ENCODE peak calls at places on chromosomes 4 and X, in ten cellular contexts. P is fibroblast of lung, D is upper lobe of left lung, Q is A673, C is fibroblast of villous mesenchyme, O is AG04450, A is fibroblast of the aortic adventitia, L is breast epithelium, R is left ventricle myocardium inferior, G is gastrocnemius medialis. N is an unnamed sample.

GRCh38 chrX:53089224-53089842 is 4.6 kb upstream of the KANTR start:
- DNase-seq in P (peak), D (no peak), Q (peak), C (peak), O (no peak), A (peak), L (no peak), R (peak), G (peak), N (peak)

GRCh38 chr4:113383111-113383785 is 333.8 kb downstream of the ANK2 start:
- DNase-seq in P (peak), D (no peak), Q (peak), C (peak), O (no peak), A (peak), L (no peak), R (no peak), G (peak), N (no peak)

GRCh38 chr4:151117371-151117962 is 18.0 kb downstream of the RPS3A start:
- DNase-seq in P (peak), D (no peak), Q (peak), C (peak), O (peak), A (peak), L (peak), R (peak), G (peak), N (peak)

GRCh38 chrX:23981711-23982110 is 45.3 kb downstream of the KLHL15 start:
- DNase-seq in P (no peak), D (no peak), Q (no peak), C (no peak), O (no peak), A (no peak), L (no peak), R (no peak), G (no peak), N (no peak)

GRCh38 chr4:6909970-6910339 is 329 bp downstream of the TBC1D14 start:
- DNase-seq in P (no peak), D (peak), Q (peak), C (no peak), O (no peak), A (no peak), L (no peak), R (peak), G (no peak), N (peak)

GRCh38 chrX:65451663-65452062 is 82.9 kb downstream of the LAS1L start:
- DNase-seq in P (peak), D (no peak), Q (peak), C (peak), O (no peak), A (peak), L (no peak), R (no peak), G (no peak), N (peak)

GRCh38 chr4:89755210-89755609 is 81.8 kb downstream of the SNCA start:
- DNase-seq in P (peak), D (no peak), Q (no peak), C (peak), O (no peak), A (peak), L (no peak), R (no peak), G (no peak), N (no peak)

GRCh38 chr4:80138556-80139538 is 58.5 kb upstream of the PRDM8 start:
- DNase-seq in P (peak), D (no peak), Q (no peak), C (peak), O (no peak), A (peak), L (no peak), R (no peak), G (peak), N (peak)

GRCh38 chrX:101078716-101079115 is at the start of gene TMEM35A:
- DNase-seq in P (peak), D (no peak), Q (no peak), C (no peak), O (peak), A (peak), L (no peak), R (no peak), G (no peak), N (no peak)

GRCh38 chr4:15659768-15660394 is 4.7 kb upstream of the FBXL5 start:
- DNase-seq in P (peak), D (no peak), Q (peak), C (peak), O (no peak), A (peak), L (no peak), R (no peak), G (no peak), N (no peak)

GRCh38 chr4:5710962-5711478 is at the start of gene EVC:
- DNase-seq in P (peak), D (peak), Q (peak), C (peak), O (peak), A (peak), L (peak), R (peak), G (peak), N (no peak)

GRCh38 chr4:189265515-189265914 is 675.2 kb upstream of the FRG1 start:
- DNase-seq in P (no peak), D (no peak), Q (no peak), C (no peak), O (no peak), A (no peak), L (no peak), R (no peak), G (no peak), N (no peak)

GRCh38 chr4:53913098-53913497 is 151.3 kb downstream of the CHIC2 start:
- DNase-seq in P (no peak), D (no peak), Q (no peak), C (no peak), O (no peak), A (no peak), L (no peak), R (no peak), G (no peak), N (no peak)

GRCh38 chrX:51395807-51396728 is 63.4 kb downstream of the NUDT10 start:
- DNase-seq in P (peak), D (peak), Q (peak), C (no peak), O (no peak), A (no peak), L (no peak), R (no peak), G (no peak), N (peak)

GRCh38 chrX:150421816-150422215 is 58.7 kb downstream of the MAMLD1 start:
- DNase-seq in P (peak), D (no peak), Q (no peak), C (no peak), O (no peak), A (peak), L (no peak), R (peak), G (peak), N (no peak)

GRCh38 chrX:50865311-50865710 is 45.2 kb upstream of the BMP15 start:
- DNase-seq in P (peak), D (no peak), Q (no peak), C (no peak), O (no peak), A (no peak), L (no peak), R (no peak), G (no peak), N (no peak)

GRCh38 chrX:47143894-47144625 is 442 bp downstream of the NDUFB11 start:
- DNase-seq in P (no peak), D (peak), Q (no peak), C (peak), O (no peak), A (peak), L (no peak), R (no peak), G (peak), N (peak)

GRCh38 chr4:57103051-57103450 is 7.1 kb downstream of the IGFBP7 start:
- DNase-seq in P (no peak), D (no peak), Q (no peak), C (peak), O (no peak), A (peak), L (no peak), R (peak), G (no peak), N (no peak)

GRCh38 chr4:174244441-174244840 is 39.0 kb downstream of the FBXO8 start:
- DNase-seq in P (peak), D (no peak), Q (no peak), C (no peak), O (no peak), A (no peak), L (no peak), R (no peak), G (no peak), N (no peak)

GRCh38 chr4:160020804-160021203 is 917.9 kb downstream of the RAPGEF2 start:
- DNase-seq in P (no peak), D (no peak), Q (no peak), C (no peak), O (no peak), A (no peak), L (no peak), R (no peak), G (no peak), N (no peak)

GRCh38 chrX:40950546-40950945 is 134.7 kb upstream of the USP9X start:
- DNase-seq in P (no peak), D (no peak), Q (no peak), C (no peak), O (no peak), A (no peak), L (no peak), R (no peak), G (no peak), N (no peak)

GRCh38 chr4:14879643-14880042 is 122.6 kb upstream of the CPEB2 start:
- DNase-seq in P (no peak), D (peak), Q (no peak), C (no peak), O (no peak), A (no peak), L (peak), R (no peak), G (no peak), N (no peak)

GRCh38 chrX:5051831-5052491 is 1176.7 kb downstream of the NLGN4X start:
- DNase-seq in P (peak), D (no peak), Q (peak), C (peak), O (no peak), A (no peak), L (peak), R (peak), G (peak), N (no peak)

GRCh38 chr4:154489558-154490260 is 1.9 kb downstream of the DCHS2 start:
- DNase-seq in P (no peak), D (peak), Q (no peak), C (no peak), O (no peak), A (no peak), L (no peak), R (no peak), G (no peak), N (no peak)

GRCh38 chrX:19544693-19545305 is 29.5 kb upstream of the MAP3K15 start:
- DNase-seq in P (peak), D (no peak), Q (peak), C (peak), O (no peak), A (peak), L (no peak), R (no peak), G (no peak), N (peak)

GRCh38 chr4:4569036-4569435 is 27.2 kb upstream of the STX18 start:
- DNase-seq in P (peak), D (no peak), Q (no peak), C (no peak), O (no peak), A (peak), L (no peak), R (no peak), G (no peak), N (no peak)

GRCh38 chr4:84498203-84499026 is 677 bp downstream of the NKX6-1 start:
- DNase-seq in P (peak), D (peak), Q (peak), C (peak), O (no peak), A (peak), L (no peak), R (no peak), G (no peak), N (no peak)

GRCh38 chrX:72100051-72100755 is 31.5 kb downstream of the RTL5 start:
- DNase-seq in P (no peak), D (no peak), Q (no peak), C (no peak), O (no peak), A (no peak), L (no peak), R (no peak), G (no peak), N (peak)

GRCh38 chr4:955931-956381 is 17.4 kb downstream of the DGKQ start:
- DNase-seq in P (no peak), D (peak), Q (no peak), C (no peak), O (no peak), A (no peak), L (no peak), R (no peak), G (peak), N (no peak)

GRCh38 chr4:24853142-24853541 is 57.8 kb downstream of the SOD3 start:
- DNase-seq in P (peak), D (no peak), Q (no peak), C (peak), O (no peak), A (peak), L (no peak), R (no peak), G (no peak), N (no peak)

GRCh38 chr4:133130171-133130570 is 18.9 kb upstream of the PCDH10 start:
- DNase-seq in P (peak), D (no peak), Q (no peak), C (no peak), O (no peak), A (no peak), L (no peak), R (no peak), G (no peak), N (no peak)

GRCh38 chr4:142091691-142092182 is 455.4 kb downstream of the IL15 start:
- DNase-seq in P (peak), D (no peak), Q (no peak), C (peak), O (peak), A (peak), L (no peak), R (no peak), G (no peak), N (no peak)

GRCh38 chrX:120768681-120769080 is 107.0 kb downstream of the CT47B1 start:
- DNase-seq in P (peak), D (no peak), Q (no peak), C (peak), O (no peak), A (peak), L (no peak), R (no peak), G (no peak), N (no peak)

GRCh38 chrX:135975421-135975820 is 1.6 kb upstream of the MMGT1 start:
- DNase-seq in P (no peak), D (no peak), Q (no peak), C (no peak), O (no peak), A (no peak), L (no peak), R (no peak), G (no peak), N (no peak)

GRCh38 chr4:101835121-101835904 is 44.8 kb downstream of the BANK1 start:
- DNase-seq in P (peak), D (no peak), Q (peak), C (peak), O (no peak), A (peak), L (no peak), R (no peak), G (no peak), N (no peak)

GRCh38 chrX:17442898-17443297 is 67.9 kb downstream of the NHS start:
- DNase-seq in P (peak), D (no peak), Q (no peak), C (no peak), O (no peak), A (no peak), L (no peak), R (no peak), G (no peak), N (no peak)

GRCh38 chr4:1041147-1041935 is 29.9 kb downstream of the FGFRL1 start:
- DNase-seq in P (peak), D (peak), Q (no peak), C (peak), O (no peak), A (peak), L (no peak), R (no peak), G (no peak), N (no peak)

GRCh38 chrX:76453737-76454406 is 26.4 kb downstream of the MAGEE1 start:
- DNase-seq in P (no peak), D (no peak), Q (no peak), C (no peak), O (no peak), A (no peak), L (no peak), R (no peak), G (no peak), N (no peak)

DNA sequence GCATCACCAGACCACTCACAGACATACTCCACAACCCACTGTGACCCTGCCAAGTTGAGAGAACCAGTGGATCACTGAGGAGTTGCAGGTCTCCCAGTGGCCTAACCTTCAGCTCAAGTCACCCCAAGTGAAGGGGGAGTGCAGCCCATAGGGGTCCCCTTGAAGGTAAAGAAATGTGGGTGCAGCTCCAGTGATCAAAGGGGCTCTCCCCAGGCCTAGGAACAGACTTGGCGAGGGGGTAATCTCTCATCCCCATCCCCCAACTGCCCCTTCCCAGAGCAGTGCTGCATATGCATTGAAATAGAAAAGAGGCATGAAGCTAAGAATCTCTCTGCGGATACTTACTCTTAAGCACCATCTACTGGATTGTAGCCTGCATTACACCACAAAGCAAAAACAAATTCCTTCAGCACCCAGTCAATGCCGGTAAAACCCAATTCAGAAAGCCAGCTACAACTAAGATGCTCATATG is 27.0 kb downstream of the MAGEE1 start:
- DNase-seq in P (peak), D (no peak), Q (peak), C (peak), O (no peak), A (peak), L (no peak), R (no peak), G (no peak), N (peak)
- TF ChIP-seq CTCF in P (peak), D (no peak), Q (peak), C (peak), O (peak), A (peak), L (peak), R (peak), G (peak), N (peak)

GRCh38 chr4:83334425-83335241 is at the start of gene HPSE:
- DNase-seq in P (peak), D (peak), Q (peak), C (peak), O (no peak), A (peak), L (no peak), R (peak), G (peak), N (peak)
- H3K4me3 ChIP-seq in P (peak), D (peak), Q (peak), C (peak), O (peak), A (peak), L (peak), R (peak), G (peak), N (peak)

DNA sequence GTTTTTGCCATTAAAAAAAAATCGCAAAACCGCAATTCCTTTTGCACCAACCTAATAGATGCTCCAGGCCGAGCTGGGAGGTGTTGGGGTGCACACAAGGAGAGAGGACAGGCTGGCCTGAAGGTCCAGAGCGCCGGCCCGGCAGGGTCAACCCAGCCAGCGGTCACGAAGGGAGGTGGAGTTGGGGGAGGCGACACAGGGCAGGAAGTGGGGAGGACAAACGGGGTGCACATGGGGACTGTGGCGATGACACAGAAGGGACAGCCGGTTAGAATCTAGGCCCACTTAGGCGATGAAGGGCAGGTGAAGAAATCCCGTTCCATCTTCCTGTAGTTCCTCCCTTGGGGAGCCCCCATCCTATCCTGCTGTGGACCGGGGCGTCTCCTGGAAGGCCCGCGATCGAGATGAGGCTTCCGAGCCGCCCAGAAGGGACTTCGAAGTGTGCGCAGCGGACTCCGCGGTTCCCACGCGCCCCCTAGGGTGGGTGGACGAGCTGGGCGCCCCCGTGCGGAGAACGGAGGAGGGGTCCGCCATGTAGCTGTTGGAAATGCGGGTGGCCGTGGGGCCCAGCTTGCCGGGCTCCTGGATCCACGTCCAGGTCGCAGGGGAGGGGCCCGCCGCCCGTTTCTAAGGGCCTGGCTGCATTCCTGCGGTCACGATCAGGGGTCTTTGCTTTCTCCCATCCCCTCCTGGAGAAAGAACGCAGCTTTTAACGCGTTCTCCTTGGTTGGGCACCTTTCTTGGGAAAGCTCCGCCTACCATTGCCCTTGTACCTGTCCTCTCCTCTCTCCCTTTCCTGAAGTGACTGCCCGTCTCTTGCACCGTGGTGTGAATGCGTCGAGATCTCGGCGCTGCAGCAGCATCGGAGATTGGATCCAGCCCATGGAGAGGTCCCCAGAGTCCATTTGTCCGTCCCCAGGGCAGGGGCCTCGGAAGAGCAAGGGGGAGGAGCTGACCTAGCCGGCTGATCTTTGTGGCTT is 17.0 kb upstream of the HPF1 start:
- DNase-seq in P (no peak), D (peak), Q (no peak), C (peak), O (no peak), A (no peak), L (no peak), R (no peak), G (no peak), N (peak)
- TF ChIP-seq CTCF in P (peak), D (no peak), Q (peak), C (peak), O (peak), A (peak), L (no peak), R (peak), G (no peak), N (peak)

GRCh38 chr4:183797445-183798248 is 107.5 kb upstream of the STOX2 start:
- DNase-seq in P (peak), D (peak), Q (no peak), C (peak), O (no peak), A (peak), L (no peak), R (peak), G (no peak), N (no peak)
- H3K4me3 ChIP-seq in P (no peak), D (peak), Q (peak), C (peak), O (no peak), A (peak), L (peak), R (peak), G (peak), N (no peak)

N was measured in GM12865.